ENCODE peak calls at places on chromosomes 6 and 20, in four cellular contexts. N is OCI-LY7; O is stimulated activated CD4-positive, alpha-beta T cell treated with anti-CD3 and anti-CD28 coated beads, Interleukin-12 subunit alpha, Interleukin-12 subunit beta, amount 100 ng/mL, for 4 hours; J is HS-27A. B is an unnamed sample.

GRCh38 chr6:158867381-158868121 is 48.4 kb upstream of the EZR start:
- DNase-seq in J (no peak), N (peak), O (no peak), B (no peak)

GRCh38 chr20:62925420-62926228 is 681 bp downstream of the DIDO1 start:
- DNase-seq in N (peak), O (peak), J (no peak), B (no peak)

GRCh38 chr20:23132930-23133559 is 46.9 kb upstream of the CD93 start:
- DNase-seq in O (no peak), N (no peak), J (no peak), B (no peak)

GRCh38 chr6:105509506-105510331 is 106.8 kb upstream of the PREP start:
- DNase-seq in O (no peak), N (peak), J (no peak), B (peak)

GRCh38 chr20:57879437-57880115 is 169.8 kb upstream of the PMEPA1 start:
- DNase-seq in N (no peak), O (no peak), J (no peak), B (no peak)

GRCh38 chr6:25777856-25778649 is 23.5 kb downstream of the SLC17A4 start:
- DNase-seq in J (no peak), O (no peak), N (no peak), B (no peak)

GRCh38 chr20:57387463-57387862 is 3.7 kb upstream of the RBM38 start:
- DNase-seq in J (no peak), N (no peak), O (no peak), B (no peak)

GRCh38 chr6:6614096-6614964 is 25.8 kb downstream of the LY86 start:
- DNase-seq in O (no peak), N (no peak), J (no peak), B (no peak)

GRCh38 chr20:17571153-17571527 is 1.3 kb downstream of the DSTN start:
- DNase-seq in J (no peak), O (no peak), N (peak), B (no peak)

GRCh38 chr6:120378582-120379220 is 955.6 kb downstream of the TBC1D32 start:
- DNase-seq in N (peak), O (no peak), J (no peak), B (peak)

GRCh38 chr6:105135056-105135455 is 44.8 kb downstream of the POPDC3 start:
- DNase-seq in J (no peak), O (no peak), N (no peak), B (peak)

GRCh38 chr20:31682927-31683326 is 39.7 kb downstream of the BCL2L1 start:
- DNase-seq in J (no peak), N (no peak), O (no peak), B (no peak)

GRCh38 chr6:145028144-145028818 is 707.0 kb downstream of the EPM2A start:
- DNase-seq in N (peak), J (no peak), O (no peak), B (peak)

GRCh38 chr20:46324960-46325703 is 16.8 kb upstream of the CDH22 start:
- DNase-seq in N (peak), O (no peak), J (no peak), B (peak)

GRCh38 chr20:46507760-46508407 is 5.5 kb downstream of the ZNF334 start:
- DNase-seq in N (no peak), J (no peak), O (no peak), B (no peak)

GRCh38 chr20:14495066-14495465 is 157.7 kb upstream of the FLRT3 start:
- DNase-seq in J (no peak), O (no peak), N (no peak), B (no peak)

GRCh38 chr20:50130995-50131394 is 18.0 kb upstream of the UBE2V1 start:
- DNase-seq in N (no peak), J (no peak), O (no peak), B (no peak)

GRCh38 chr20:59825563-59825920 is 107.9 kb downstream of the SYCP2 start:
- DNase-seq in J (no peak), N (no peak), O (no peak), B (no peak)

GRCh38 chr6:25340421-25340820 is 61.2 kb downstream of the CARMIL1 start:
- DNase-seq in O (no peak), N (no peak), J (no peak), B (no peak)

GRCh38 chr6:87714093-87714809 is 12.2 kb upstream of the AKIRIN2 start:
- DNase-seq in J (no peak), N (peak), O (no peak), B (no peak)

GRCh38 chr6:122405417-122405816 is 6.0 kb downstream of the HSF2 start:
- DNase-seq in J (no peak), O (no peak), N (no peak), B (no peak)

GRCh38 chr20:36745927-36746659 is at the start of gene NDRG3:
- DNase-seq in O (peak), N (peak), J (peak), B (peak)

GRCh38 chr20:57659789-57660509 is 39.7 kb upstream of the ZBP1 start:
- DNase-seq in N (no peak), J (no peak), O (no peak), B (no peak)

GRCh38 chr20:64001607-64002011 is 20.7 kb downstream of the PRPF6 start:
- DNase-seq in O (no peak), J (no peak), N (no peak), B (no peak)

GRCh38 chr6:147222160-147222838 is 18.1 kb downstream of the STXBP5 start:
- DNase-seq in O (no peak), N (no peak), J (no peak), B (peak)

GRCh38 chr20:11880694-11881093 is 37.0 kb upstream of the BTBD3 start:
- DNase-seq in O (no peak), N (no peak), J (no peak), B (no peak)

GRCh38 chr20:40982415-40983145 is 46.0 kb upstream of the TOP1 start:
- DNase-seq in J (no peak), N (peak), O (no peak), B (no peak)

GRCh38 chr6:75201901-75202672 is 3.8 kb downstream of the COL12A1 start:
- DNase-seq in O (no peak), J (no peak), N (no peak), B (peak)

GRCh38 chr20:61442718-61443117 is 190.7 kb downstream of the CDH4 start:
- DNase-seq in J (no peak), O (no peak), N (no peak), B (no peak)

GRCh38 chr6:2454180-2454579 is 208.8 kb upstream of the GMDS start:
- DNase-seq in J (no peak), N (no peak), O (no peak), B (no peak)

GRCh38 chr20:34874094-34874654 is 1.5 kb upstream of the GGT7 start:
- DNase-seq in O (peak), N (peak), J (peak), B (peak)

GRCh38 chr6:19327684-19328083 is 509.5 kb upstream of the ID4 start:
- DNase-seq in O (no peak), N (no peak), J (no peak), B (no peak)

GRCh38 chr20:2361035-2361593 is 19.6 kb upstream of the TGM6 start:
- DNase-seq in N (no peak), O (no peak), J (no peak), B (no peak)

GRCh38 chr6:69181964-69182363 is 546.9 kb downstream of the ADGRB3 start:
- DNase-seq in N (no peak), O (no peak), J (no peak), B (no peak)

GRCh38 chr6:43790031-43790430 is 20.0 kb downstream of the VEGFA start:
- DNase-seq in N (no peak), J (no peak), O (no peak), B (no peak)

GRCh38 chr20:1815502-1816085 is 79.6 kb upstream of the SIRPA start:
- DNase-seq in J (no peak), N (no peak), O (no peak), B (no peak)

GRCh38 chr6:45965787-45966186 is 49.9 kb downstream of the CLIC5 start:
- DNase-seq in J (no peak), O (no peak), N (no peak), B (no peak)

B was measured in NCI-H524.